ENCODE peak calls at places on chromosomes 11 and 22, in five cellular contexts. One of them, this sample, is unnamed.
A peak's percentile ranks its signal among the peaks of the same experiment; 100 is the strongest.

GRCh38 chr11:2217211-2218081 is 45.8 kb upstream of the TH start:
- DNase-seq in effector memory CD4-positive, alpha-beta T cell: no peak
- DNase-seq in OCI-LY7: no peak
- DNase-seq in HFF-Myc: no peak
- DNase-seq in adrenal gland: no peak
- DNase-seq in this sample: no peak

GRCh38 chr11:102447941-102448868 is 4.4 kb downstream of the TMEM123 start:
- DNase-seq in effector memory CD4-positive, alpha-beta T cell: no peak
- DNase-seq in OCI-LY7: no peak
- DNase-seq in HFF-Myc: no peak
- DNase-seq in adrenal gland: no peak
- DNase-seq in this sample: no peak

GRCh38 chr11:58268142-58268541 is at the start of gene OR10W1:
- DNase-seq in effector memory CD4-positive, alpha-beta T cell: no peak
- DNase-seq in OCI-LY7: no peak
- DNase-seq in HFF-Myc: no peak
- DNase-seq in adrenal gland: no peak
- DNase-seq in this sample: no peak

GRCh38 chr11:122439911-122440782 is 215.4 kb upstream of the UBASH3B start:
- DNase-seq in effector memory CD4-positive, alpha-beta T cell: no peak
- DNase-seq in OCI-LY7: no peak
- DNase-seq in HFF-Myc: no peak
- DNase-seq in adrenal gland: peak; percentile 85
- DNase-seq in this sample: peak; percentile 61

GRCh38 chr22:39546064-39546365 is 13.5 kb upstream of the RPS19BP1 start:
- DNase-seq in effector memory CD4-positive, alpha-beta T cell: no peak
- DNase-seq in OCI-LY7: no peak
- DNase-seq in HFF-Myc: no peak
- DNase-seq in adrenal gland: no peak
- DNase-seq in this sample: no peak

GRCh38 chr22:23530766-23531282 is 49.3 kb downstream of the IGLL1 start:
- DNase-seq in effector memory CD4-positive, alpha-beta T cell: no peak
- DNase-seq in OCI-LY7: no peak
- DNase-seq in HFF-Myc: no peak
- DNase-seq in adrenal gland: no peak
- DNase-seq in this sample: no peak

GRCh38 chr11:110349109-110349996 is 52.9 kb upstream of the RDX start:
- DNase-seq in effector memory CD4-positive, alpha-beta T cell: no peak
- DNase-seq in OCI-LY7: no peak
- DNase-seq in HFF-Myc: no peak
- DNase-seq in adrenal gland: peak; percentile 37
- DNase-seq in this sample: no peak

GRCh38 chr11:72763823-72764222 is 11.6 kb upstream of the ARAP1 start:
- DNase-seq in effector memory CD4-positive, alpha-beta T cell: no peak
- DNase-seq in OCI-LY7: no peak
- DNase-seq in HFF-Myc: no peak
- DNase-seq in adrenal gland: no peak
- DNase-seq in this sample: no peak

GRCh38 chr11:116823031-116823843 is at the start of gene APOA4:
- DNase-seq in effector memory CD4-positive, alpha-beta T cell: no peak
- DNase-seq in OCI-LY7: no peak
- DNase-seq in HFF-Myc: no peak
- DNase-seq in adrenal gland: no peak
- DNase-seq in this sample: no peak

GRCh38 chr22:18022851-18023250 is 1.5 kb downstream of the MICAL3 start:
- DNase-seq in effector memory CD4-positive, alpha-beta T cell: no peak
- DNase-seq in OCI-LY7: no peak
- DNase-seq in HFF-Myc: no peak
- DNase-seq in adrenal gland: no peak
- DNase-seq in this sample: no peak
- H3K4me3 ChIP-seq in effector memory CD4-positive, alpha-beta T cell: no peak overlapping the region
- H3K4me3 ChIP-seq in OCI-LY7: peak overlapping the region; percentile 68
- H3K4me3 ChIP-seq in HFF-Myc: peak overlapping the region; percentile 62
- H3K4me3 ChIP-seq in adrenal gland: no peak overlapping the region
- H3K4me3 ChIP-seq in this sample: no peak overlapping the region

DNA sequence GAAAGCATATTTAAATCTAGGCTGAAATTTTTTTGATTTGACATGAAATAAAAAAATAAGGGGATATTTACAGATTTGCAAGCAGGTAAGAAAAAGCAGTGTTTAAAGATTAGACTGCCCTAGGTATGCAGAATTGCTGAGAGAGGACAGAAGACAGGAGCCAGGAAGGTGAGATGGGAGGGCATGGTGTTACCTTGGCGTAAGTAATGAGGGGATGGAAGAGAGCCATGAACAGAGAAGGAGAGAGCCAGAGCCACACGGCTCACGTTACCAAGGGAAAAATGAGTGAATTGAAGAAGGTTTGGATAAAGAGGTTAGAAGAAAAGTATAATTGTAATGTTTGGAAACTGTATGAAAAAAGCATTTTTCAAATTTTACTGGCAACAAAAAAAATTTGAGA is 904.3 kb downstream of the OPCML start:
- DNase-seq in effector memory CD4-positive, alpha-beta T cell: no peak
- DNase-seq in OCI-LY7: no peak
- DNase-seq in HFF-Myc: no peak
- DNase-seq in adrenal gland: no peak
- DNase-seq in this sample: no peak
- H3K4me3 ChIP-seq in effector memory CD4-positive, alpha-beta T cell: no peak overlapping the region
- H3K4me3 ChIP-seq in OCI-LY7: no peak overlapping the region
- H3K4me3 ChIP-seq in HFF-Myc: no peak overlapping the region
- H3K4me3 ChIP-seq in adrenal gland: no peak overlapping the region
- H3K4me3 ChIP-seq in this sample: no peak overlapping the region

GRCh38 chr11:120214581-120214980 is 3.7 kb downstream of the OAF start:
- DNase-seq in effector memory CD4-positive, alpha-beta T cell: no peak
- DNase-seq in OCI-LY7: no peak
- DNase-seq in HFF-Myc: no peak
- DNase-seq in adrenal gland: peak; percentile 41
- DNase-seq in this sample: no peak

GRCh38 chr11:120210651-120211521 is at the start of gene OAF:
- DNase-seq in effector memory CD4-positive, alpha-beta T cell: peak; percentile 10
- DNase-seq in OCI-LY7: peak; percentile 88
- DNase-seq in HFF-Myc: peak; percentile 61
- DNase-seq in adrenal gland: peak; percentile 83
- DNase-seq in this sample: peak; percentile 88

GRCh38 chr11:120212926-120213325 is 2.1 kb downstream of the OAF start:
- DNase-seq in effector memory CD4-positive, alpha-beta T cell: no peak
- DNase-seq in OCI-LY7: no peak
- DNase-seq in HFF-Myc: no peak
- DNase-seq in adrenal gland: peak; percentile 52
- DNase-seq in this sample: no peak

GRCh38 chr11:120211522-120212258 is 858 bp downstream of the OAF start:
- DNase-seq in effector memory CD4-positive, alpha-beta T cell: no peak
- DNase-seq in OCI-LY7: no peak
- DNase-seq in HFF-Myc: no peak
- DNase-seq in adrenal gland: no peak
- DNase-seq in this sample: no peak

GRCh38 chr11:120212259-120212888 is 1.5 kb downstream of the OAF start:
- DNase-seq in effector memory CD4-positive, alpha-beta T cell: no peak
- DNase-seq in OCI-LY7: no peak
- DNase-seq in HFF-Myc: no peak
- DNase-seq in adrenal gland: peak; percentile 37
- DNase-seq in this sample: no peak
- H3K4me3 ChIP-seq in effector memory CD4-positive, alpha-beta T cell: no peak overlapping the region
- H3K4me3 ChIP-seq in OCI-LY7: no peak overlapping the region
- H3K4me3 ChIP-seq in HFF-Myc: peak overlapping the region; percentile 89
- H3K4me3 ChIP-seq in adrenal gland: peak overlapping the region; percentile 97
- H3K4me3 ChIP-seq in this sample: peak overlapping the region; percentile 14

DNA sequence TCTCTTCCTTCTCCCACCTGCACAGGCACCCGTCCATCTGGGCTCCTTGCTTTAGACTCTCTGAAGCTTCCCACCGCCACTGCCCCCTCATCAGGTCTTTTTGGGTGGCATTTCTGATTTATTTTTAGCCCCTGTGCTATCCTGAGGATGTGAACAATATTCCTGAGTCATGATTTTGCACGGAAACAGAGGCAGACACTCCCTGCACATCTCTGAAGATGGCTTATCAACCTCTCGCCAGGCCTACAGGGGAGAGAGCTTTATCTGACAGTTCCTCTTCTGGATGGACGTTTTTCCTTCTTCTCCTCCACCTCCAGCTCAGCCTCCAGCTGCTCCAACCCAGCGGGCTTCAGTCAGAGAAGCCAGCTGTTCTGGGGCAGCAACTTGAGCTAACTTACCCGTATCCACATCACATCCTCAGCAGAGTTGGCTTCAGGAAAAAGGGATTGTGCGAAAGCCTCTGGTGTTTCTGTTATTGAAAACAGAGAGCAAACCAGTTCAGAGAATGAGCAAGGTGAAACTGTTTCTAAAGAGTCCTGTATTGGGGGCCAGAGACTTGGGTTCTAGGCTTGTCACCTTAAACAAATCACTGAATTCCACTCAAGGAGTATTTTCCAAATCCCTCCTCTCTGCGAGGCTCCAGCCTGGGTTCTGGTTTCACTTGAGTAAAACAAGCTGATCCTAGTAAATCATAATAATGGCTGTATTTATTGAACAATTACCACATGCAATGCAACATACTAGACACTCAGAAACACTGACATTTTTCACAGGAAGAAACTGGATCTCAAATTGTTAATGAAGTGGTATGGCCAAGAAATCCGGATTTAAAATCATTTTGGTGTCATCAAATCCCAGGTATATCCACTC is 33.2 kb upstream of the ETS1 start:
- DNase-seq in effector memory CD4-positive, alpha-beta T cell: no peak
- DNase-seq in OCI-LY7: no peak
- DNase-seq in HFF-Myc: no peak
- DNase-seq in adrenal gland: no peak
- DNase-seq in this sample: no peak
- H3K4me3 ChIP-seq in effector memory CD4-positive, alpha-beta T cell: no peak overlapping the region
- H3K4me3 ChIP-seq in OCI-LY7: no peak overlapping the region
- H3K4me3 ChIP-seq in HFF-Myc: no peak overlapping the region
- H3K4me3 ChIP-seq in adrenal gland: no peak overlapping the region
- H3K4me3 ChIP-seq in this sample: no peak overlapping the region

GRCh38 chr11:83118814-83119213 is 38.1 kb upstream of the PCF11 start:
- DNase-seq in effector memory CD4-positive, alpha-beta T cell: no peak
- DNase-seq in OCI-LY7: no peak
- DNase-seq in HFF-Myc: no peak
- DNase-seq in adrenal gland: no peak
- DNase-seq in this sample: no peak
- H3K4me3 ChIP-seq in effector memory CD4-positive, alpha-beta T cell: no peak overlapping the region
- H3K4me3 ChIP-seq in OCI-LY7: no peak overlapping the region
- H3K4me3 ChIP-seq in HFF-Myc: no peak overlapping the region
- H3K4me3 ChIP-seq in adrenal gland: no peak overlapping the region
- H3K4me3 ChIP-seq in this sample: no peak overlapping the region